ENCODE peak calls at places on chromosome 18, in eight cellular contexts. U, A, N, V, P, G, Y and B are unnamed samples.
A peak's percentile ranks its signal among the peaks of the same experiment; 100 is the strongest.

GRCh38 chr18:78782951-78783563 is 196.6 kb upstream of the SALL3 start:
- DNase-seq in U (no peak), A (no peak), N (no peak), V (no peak), P (no peak), G (no peak), Y (no peak), B (no peak)

GRCh38 chr18:62434798-62435197 is 88.0 kb upstream of the ZCCHC2 start:
- DNase-seq in U (no peak), A (no peak), N (no peak), V (no peak), P (no peak), G (no peak), Y (no peak), B (no peak)

GRCh38 chr18:38576915-38577314 is 1011.3 kb upstream of the CELF4 start:
- DNase-seq in U (no peak), A (no peak), N (no peak), V (no peak), P (no peak), G (no peak), Y (no peak), B (no peak)

GRCh38 chr18:43077510-43078290 is 37.8 kb downstream of the RIT2 start:
- DNase-seq in U (no peak), A (no peak), N (no peak), V (no peak), P (no peak), G (no peak), Y (no peak), B (no peak)

GRCh38 chr18:23302852-23303527 is 150.1 kb upstream of the RIOK3 start:
- DNase-seq in U (no peak), A (no peak), N (no peak), V (no peak), P (peak; percentile 81), G (no peak), Y (no peak), B (no peak)

GRCh38 chr18:63731215-63731614 is 28.5 kb downstream of the SERPINB11 start:
- DNase-seq in U (no peak), A (no peak), N (no peak), V (no peak), P (no peak), G (no peak), Y (no peak), B (no peak)

GRCh38 chr18:12233378-12233777 is 20.8 kb upstream of the CIDEA start:
- DNase-seq in U (no peak), A (no peak), N (no peak), V (no peak), P (peak; percentile 75), G (peak; percentile 22), Y (no peak), B (no peak)

GRCh38 chr18:78006006-78006802 is 756.6 kb downstream of the GALR1 start:
- DNase-seq in U (no peak), A (peak; percentile 1), N (no peak), V (no peak), P (no peak), G (no peak), Y (no peak), B (no peak)

GRCh38 chr18:63697261-63697660 is 5.5 kb upstream of the SERPINB11 start:
- DNase-seq in U (no peak), A (no peak), N (no peak), V (no peak), P (peak; percentile 3), G (no peak), Y (no peak), B (no peak)

GRCh38 chr18:29594494-29594893 is 1417.6 kb upstream of the CDH2 start:
- DNase-seq in U (no peak), A (no peak), N (no peak), V (no peak), P (no peak), G (no peak), Y (no peak), B (no peak)

GRCh38 chr18:58565021-58565420 is 63.9 kb downstream of the ALPK2 start:
- DNase-seq in U (no peak), A (no peak), N (no peak), V (no peak), P (no peak), G (no peak), Y (no peak), B (no peak)

GRCh38 chr18:51668632-51669031 is 471.2 kb upstream of the MEX3C start:
- DNase-seq in U (no peak), A (peak; percentile 12), N (no peak), V (no peak), P (no peak), G (no peak), Y (no peak), B (no peak)

GRCh38 chr18:74132201-74132600 is 15.4 kb downstream of the FBXO15 start:
- DNase-seq in U (no peak), A (no peak), N (no peak), V (peak; percentile 58), P (peak; percentile 82), G (no peak), Y (no peak), B (no peak)

GRCh38 chr18:26768388-26768787 is 97.1 kb downstream of the AQP4 start:
- DNase-seq in U (no peak), A (no peak), N (no peak), V (no peak), P (no peak), G (no peak), Y (no peak), B (no peak)

GRCh38 chr18:54947115-54947514 is 12.1 kb downstream of the CCDC68 start:
- DNase-seq in U (no peak), A (no peak), N (no peak), V (no peak), P (no peak), G (peak; percentile 15), Y (no peak), B (no peak)
- TF ChIP-seq CTCF in U (no peak), A (no peak), N (no peak), V (no peak), P (no peak), G (no peak), Y (no peak), B (no peak)

GRCh38 chr18:21820035-21820810 is 79.6 kb downstream of the MIB1 start:
- DNase-seq in U (no peak), A (peak; percentile 18), N (no peak), V (no peak), P (peak; percentile 33), G (peak; percentile 9), Y (no peak), B (no peak)
- TF ChIP-seq CTCF in U (no peak), A (no peak), N (peak; percentile 51), V (peak; percentile 78), P (peak; percentile 61), G (peak; percentile 61), Y (peak; percentile 72), B (peak; percentile 70)

DNA sequence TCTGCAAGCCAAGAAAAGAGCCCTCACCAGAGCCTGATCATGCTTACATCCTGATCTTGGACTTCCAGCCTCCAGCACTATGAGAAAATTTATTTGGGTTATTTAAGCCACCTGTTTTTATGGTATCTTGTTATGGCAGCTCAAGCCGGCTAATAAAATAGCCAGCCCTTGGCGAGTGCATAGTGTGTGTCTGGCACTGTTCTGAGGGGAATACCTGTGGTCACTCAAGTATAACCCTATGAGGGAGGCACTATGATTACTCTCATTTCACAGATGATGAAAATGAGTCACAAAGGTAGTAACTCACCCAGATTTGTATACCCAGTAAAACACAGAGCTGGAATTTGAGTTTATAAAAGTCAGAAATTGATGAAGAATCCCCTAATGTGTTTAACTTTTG is 556.9 kb upstream of the SETBP1 start:
- DNase-seq in U (no peak), A (no peak), N (no peak), V (no peak), P (no peak), G (no peak), Y (no peak), B (no peak)
- TF ChIP-seq CTCF in U (no peak), A (no peak), N (no peak), V (no peak), P (no peak), G (no peak), Y (no peak), B (no peak)

DNA sequence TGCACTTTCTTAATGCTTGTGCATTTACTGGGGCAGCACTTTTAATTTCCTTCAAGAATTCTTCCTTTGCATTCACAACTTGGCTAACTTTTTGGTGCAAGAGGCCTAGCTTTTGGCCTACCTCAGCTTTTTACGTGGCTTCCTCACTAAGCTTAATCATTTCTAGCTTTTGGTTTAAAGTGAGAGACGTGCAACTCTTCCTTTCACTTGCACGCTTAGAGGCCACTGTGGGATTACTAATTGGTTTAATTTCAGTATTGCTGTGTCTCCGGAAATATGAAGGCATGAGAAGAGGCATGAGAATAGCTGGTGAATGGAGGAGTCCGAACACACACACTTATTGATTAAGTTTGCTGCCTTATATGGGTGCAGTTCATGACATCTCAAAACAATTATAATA is 354.1 kb downstream of the DLGAP1 start:
- DNase-seq in U (no peak), A (no peak), N (no peak), V (no peak), P (no peak), G (no peak), Y (no peak), B (no peak)
- TF ChIP-seq CTCF in U (no peak), A (no peak), N (no peak), V (no peak), P (no peak), G (no peak), Y (no peak), B (no peak)

DNA sequence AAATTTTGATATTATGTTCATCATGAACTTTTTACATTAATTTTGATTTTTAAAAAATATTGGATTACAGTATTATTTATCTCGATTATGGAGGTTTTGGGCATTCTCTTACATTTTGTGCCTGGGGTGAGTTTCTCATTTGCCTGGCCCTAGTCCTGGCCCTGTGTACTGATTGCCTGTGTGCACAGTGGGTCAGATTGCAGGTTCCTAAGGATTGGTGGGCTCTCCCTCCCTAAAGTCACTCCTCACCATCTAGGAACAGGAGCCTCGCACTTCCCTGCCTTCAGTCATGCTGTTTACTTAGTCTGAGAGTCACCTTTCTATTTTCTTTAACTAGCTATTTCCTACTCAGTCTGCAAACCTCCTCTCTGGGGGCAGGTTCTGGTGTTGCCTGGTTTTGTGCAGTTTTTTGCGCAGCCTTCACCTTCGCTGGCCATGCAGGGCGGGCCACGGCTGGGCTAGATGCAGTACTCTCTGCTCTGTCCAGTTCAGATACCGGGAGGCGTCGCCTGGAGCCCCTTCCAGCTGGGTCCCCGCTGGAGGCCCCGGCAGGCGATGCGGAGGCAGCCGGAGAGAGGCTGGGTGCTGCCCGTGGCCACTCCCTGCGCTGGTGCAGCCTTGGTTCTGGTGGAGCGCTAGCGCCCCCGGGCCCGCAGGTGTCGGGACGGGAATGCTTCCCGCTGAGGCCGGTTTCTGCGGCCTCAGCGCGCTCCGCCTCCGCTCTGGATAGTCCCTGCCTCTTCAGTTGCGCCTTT is 23.3 kb upstream of the MC5R start:
- DNase-seq in U (peak; percentile 8), A (peak; percentile 85), N (peak; percentile 73), V (no peak), P (peak; percentile 18), G (peak; percentile 87), Y (peak; percentile 73), B (peak; percentile 69)
- TF ChIP-seq CTCF in U (no peak), A (peak; percentile 66), N (peak; percentile 44), V (peak; percentile 27), P (peak; percentile 34), G (peak; percentile 66), Y (no peak), B (peak; percentile 59)